ENCODE peak calls at places on chromosomes 12 and 14, in eight cellular contexts. F, D, G, N, R, S, Z and U are unnamed samples.

GRCh38 chr14:98899441-98899840 is 372.6 kb downstream of the BCL11B start:
- DNase-seq in G (no peak), F (no peak), S (no peak), D (no peak), N (no peak), R (no peak), Z (no peak), U (no peak)

GRCh38 chr14:50835280-50835679 is 4.3 kb upstream of the NIN start:
- DNase-seq in D (no peak), R (no peak), G (no peak), Z (no peak), F (no peak), N (no peak), S (no peak), U (peak; percentile 61)

GRCh38 chr14:25090716-25091454 is 40.9 kb upstream of the STXBP6 start:
- DNase-seq in R (peak; percentile 11), G (no peak), F (no peak), Z (peak; percentile 13), N (peak; percentile 71), S (no peak), D (peak; percentile 43), U (no peak)

GRCh38 chr14:23432946-23433345 is 2.5 kb downstream of the MYH7 start:
- DNase-seq in G (peak; percentile 32), N (no peak), F (peak; percentile 7), Z (no peak), R (no peak), S (no peak), D (no peak), U (no peak)

GRCh38 chr14:23432102-23432925 is 3.1 kb downstream of the MYH7 start:
- DNase-seq in N (no peak), Z (no peak), D (no peak), F (peak; percentile 22), S (no peak), R (no peak), G (peak; percentile 59), U (no peak)

GRCh38 chr14:100687386-100687785 is 39.3 kb upstream of the DLK1 start:
- DNase-seq in Z (no peak), N (no peak), G (no peak), F (no peak), D (no peak), S (no peak), R (no peak), U (no peak)

GRCh38 chr12:119665164-119665929 is 2.6 kb upstream of the PRKAB1 start:
- DNase-seq in Z (no peak), G (no peak), S (no peak), N (no peak), D (no peak), F (no peak), R (no peak), U (no peak)

GRCh38 chr12:91098942-91099341 is 12.4 kb downstream of the LUM start:
- DNase-seq in D (no peak), Z (peak; percentile 26), R (peak; percentile 6), S (peak; percentile 51), G (no peak), N (no peak), F (no peak), U (no peak)

GRCh38 chr14:72715910-72716268 is 178.0 kb downstream of the DPF3 start:
- DNase-seq in G (no peak), S (no peak), R (no peak), Z (no peak), D (no peak), F (peak; percentile 71), N (no peak), U (no peak)

GRCh38 chr12:111636209-111636928 is 37.3 kb upstream of the ATXN2 start:
- DNase-seq in R (no peak), S (peak; percentile 55), N (peak; percentile 40), G (peak; percentile 47), D (peak; percentile 23), Z (no peak), F (peak; percentile 59), U (peak; percentile 25)

GRCh38 chr14:68797180-68797670 is 4.4 kb upstream of the ZFP36L1 start:
- DNase-seq in D (no peak), S (no peak), F (no peak), R (no peak), G (peak; percentile 74), N (no peak), Z (no peak), U (no peak)

GRCh38 chr12:65666876-65667275 is 157.4 kb upstream of the HMGA2 start:
- DNase-seq in S (no peak), F (no peak), Z (no peak), R (no peak), D (no peak), G (no peak), N (no peak), U (no peak)

GRCh38 chr12:24756479-24757024 is 192.3 kb downstream of the BCAT1 start:
- DNase-seq in Z (no peak), R (no peak), S (no peak), D (no peak), F (no peak), N (no peak), G (no peak), U (no peak)

GRCh38 chr14:91250912-91251311 is 6.4 kb upstream of the GPR68 start:
- DNase-seq in D (no peak), N (no peak), R (no peak), S (no peak), F (no peak), G (no peak), Z (no peak), U (no peak)

GRCh38 chr12:4448943-4449861 is 3.6 kb upstream of the FGF6 start:
- DNase-seq in G (no peak), Z (no peak), F (no peak), N (no peak), D (no peak), S (no peak), R (no peak), U (peak; percentile 29)

GRCh38 chr14:60931206-60931605 is 49.7 kb downstream of the TRMT5 start:
- DNase-seq in R (no peak), D (no peak), G (no peak), S (no peak), N (no peak), F (no peak), Z (no peak), U (no peak)

GRCh38 chr12:92030618-92031017 is 115.0 kb downstream of the BTG1 start:
- DNase-seq in D (peak; percentile 51), R (no peak), F (peak; percentile 20), G (peak; percentile 74), Z (no peak), S (peak; percentile 57), N (peak; percentile 84), U (peak; percentile 40)

DNA sequence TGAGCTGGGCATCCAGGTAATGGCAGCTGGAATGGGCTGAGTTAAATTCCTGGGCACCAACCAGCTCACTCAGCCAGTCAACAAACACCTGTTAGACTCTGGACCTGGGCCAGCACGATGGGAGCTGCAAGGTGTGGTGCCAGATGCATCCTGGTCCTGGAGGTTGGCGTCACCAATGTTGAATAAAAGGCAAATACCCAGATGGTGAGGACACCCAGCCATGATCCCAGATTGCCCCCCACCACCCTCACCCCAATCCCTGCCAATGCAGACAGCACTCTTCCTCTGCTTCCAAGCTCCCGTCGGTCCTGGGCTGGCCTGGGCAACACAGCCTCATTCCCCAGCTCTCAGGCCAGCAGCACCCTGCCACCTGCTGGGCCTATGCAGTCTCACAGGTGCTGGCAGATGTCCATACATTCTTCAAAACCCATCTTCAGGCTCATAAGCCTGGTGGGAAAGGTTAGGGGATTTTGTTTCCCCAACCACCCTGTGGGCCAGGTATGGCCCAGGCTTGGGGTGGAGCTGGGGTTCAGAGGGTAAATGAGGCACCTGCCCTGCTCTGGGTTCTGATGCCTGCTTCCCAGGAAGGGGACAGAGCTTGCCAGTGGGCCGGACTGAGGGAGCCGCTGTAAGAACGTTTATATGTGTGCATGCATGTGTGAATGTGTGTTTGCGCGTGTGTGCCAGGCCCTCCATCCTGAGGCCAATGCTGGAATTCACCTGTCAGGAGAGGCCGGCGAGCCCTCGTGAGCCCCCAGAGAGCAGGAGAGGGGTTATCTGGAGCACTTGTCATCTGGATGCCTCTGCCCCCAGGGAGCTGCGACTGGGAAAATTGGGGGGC is 58.0 kb downstream of the LGMN start:
- DNase-seq in G (peak; percentile 73), R (peak; percentile 82), Z (peak; percentile 76), S (peak; percentile 35), F (no peak), N (peak; percentile 53), D (peak; percentile 29), U (peak; percentile 45)
- TF ChIP-seq POLR2A in G (no peak), R (no peak), Z (no peak), S (no peak), F (no peak), N (no peak), D (no peak), U (no peak)

DNA sequence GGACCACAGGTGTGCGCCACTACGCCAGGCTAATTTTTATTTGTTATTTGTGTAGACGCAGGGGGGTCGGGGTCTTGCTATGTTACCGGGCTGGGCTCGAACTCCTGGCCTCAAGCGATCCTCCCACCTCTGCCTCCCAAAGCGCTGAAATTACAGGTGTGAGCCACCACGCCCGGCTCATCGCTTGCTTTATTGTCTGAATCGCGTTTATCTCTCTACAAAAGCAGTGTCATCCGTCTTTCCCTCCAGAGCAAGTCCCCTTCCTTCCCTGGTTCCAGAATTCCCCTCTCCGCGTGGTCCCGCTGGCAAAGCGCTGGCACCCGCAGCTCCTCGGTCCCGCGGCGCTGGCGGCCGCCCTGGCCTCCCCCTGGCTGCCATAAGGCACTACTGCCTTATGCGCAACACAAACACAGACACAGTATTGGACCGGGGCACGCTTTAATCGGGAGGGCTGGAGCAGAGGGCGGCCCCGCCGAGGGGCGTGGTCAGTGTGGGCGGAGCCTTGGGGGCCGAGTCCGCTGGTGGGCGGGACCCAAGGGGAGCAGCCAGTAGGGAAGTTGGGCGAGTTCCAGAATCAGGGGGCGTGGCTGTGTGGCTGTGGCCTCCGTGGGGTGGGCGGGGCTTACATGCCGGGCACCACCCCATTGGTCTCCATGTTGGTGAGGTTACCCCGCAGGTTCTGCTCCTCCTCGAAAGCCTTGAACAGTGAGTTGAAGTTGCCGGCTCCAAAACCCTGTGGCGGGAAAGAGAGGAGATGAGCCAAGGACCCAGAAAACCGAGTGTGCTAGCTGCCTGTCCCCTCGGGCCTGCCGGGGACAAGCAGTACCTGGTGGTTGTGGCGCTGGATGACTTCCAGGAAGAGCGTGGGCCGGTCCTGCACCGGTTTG is 19.3 kb downstream of the HPD start:
- DNase-seq in N (peak; percentile 100), G (peak; percentile 100), S (peak; percentile 100), Z (peak; percentile 98), R (peak; percentile 95), D (peak; percentile 100), F (peak; percentile 99), U (peak; percentile 99)
- TF ChIP-seq POLR2A in N (peak; percentile 51), G (no peak), S (no peak), Z (peak; percentile 55), R (peak; percentile 41), D (peak; percentile 55), F (peak; percentile 78), U (peak; percentile 79)

DNA sequence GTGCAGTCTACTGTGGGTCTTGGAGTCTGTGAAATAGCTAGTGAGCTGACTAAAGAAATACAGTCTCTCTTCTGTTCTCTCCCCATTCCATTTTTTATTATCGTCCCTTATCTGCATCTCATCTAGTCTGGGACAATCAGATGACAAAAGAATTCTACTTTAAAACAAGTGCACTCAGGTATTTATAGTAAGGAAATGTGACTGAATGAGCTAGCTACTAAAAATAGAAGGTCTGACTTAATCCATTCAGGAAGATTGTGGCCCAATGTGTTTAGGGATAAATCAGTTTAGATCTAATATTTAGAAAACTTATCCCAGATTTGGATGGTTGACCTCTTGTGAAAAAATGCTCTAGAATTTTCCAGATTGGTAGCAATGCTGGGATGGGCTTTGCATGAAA is 126.8 kb upstream of the NRXN3 start:
- DNase-seq in S (no peak), Z (no peak), D (no peak), G (no peak), N (no peak), R (no peak), F (no peak), U (no peak)
- TF ChIP-seq POLR2A in S (no peak), Z (no peak), D (no peak), G (no peak), N (no peak), R (no peak), F (no peak), U (no peak)

GRCh38 chr12:32106517-32107366 is at the start of gene BICD1:
- DNase-seq in F (peak; percentile 93), R (peak; percentile 73), Z (peak; percentile 89), S (peak; percentile 84), G (peak; percentile 93), N (peak; percentile 71), D (peak; percentile 87), U (peak; percentile 92)
- TF ChIP-seq POLR2A in F (peak; percentile 88), R (peak; percentile 77), Z (peak; percentile 91), S (peak; percentile 79), G (no peak), N (peak; percentile 53), D (peak; percentile 63), U (no peak)